ENCODE peak calls at places on chromosome 17, in ten cellular contexts. T is Panc1, M is BE2C, Z is ascending aorta, X is GM23338, I is colonic mucosa, C is psoas muscle, Y is K562, A is heart right ventricle, O is body of pancreas. G is an unnamed sample.
A peak's percentile ranks its signal among the peaks of the same experiment; 100 is the strongest.

GRCh38 chr17:57722704-57723043 is 22.4 kb downstream of the CCDC182 start:
- DNase-seq in T (no peak), M (no peak), Z (no peak), X (no peak), I (no peak), C (no peak), Y (no peak), A (no peak), O (no peak), G (no peak)

GRCh38 chr17:14198013-14198412 is 38.6 kb downstream of the CDRT15 start:
- DNase-seq in T (no peak), M (peak; percentile 59), Z (no peak), X (peak; percentile 56), I (no peak), C (no peak), Y (no peak), A (peak; percentile 30), O (peak; percentile 47), G (no peak)

GRCh38 chr17:51351890-51352289 is 91.5 kb downstream of the UTP18 start:
- DNase-seq in T (no peak), M (no peak), Z (no peak), X (no peak), I (no peak), C (no peak), Y (no peak), A (no peak), O (peak; percentile 12), G (no peak)

GRCh38 chr17:61411114-61411943 is 11.7 kb downstream of the TBX2 start:
- DNase-seq in T (no peak), M (peak; percentile 85), Z (peak; percentile 9), X (peak; percentile 70), I (peak; percentile 54), C (no peak), Y (no peak), A (peak; percentile 73), O (no peak), G (no peak)

GRCh38 chr17:42798011-42798382 is 507 bp downstream of the COA3 start:
- DNase-seq in T (no peak), M (no peak), Z (no peak), X (no peak), I (no peak), C (no peak), Y (no peak), A (no peak), O (no peak), G (no peak)

GRCh38 chr17:28760987-28761562 is 17.3 kb downstream of the TRAF4 start:
- DNase-seq in T (no peak), M (no peak), Z (no peak), X (peak; percentile 89), I (peak; percentile 75), C (peak; percentile 77), Y (no peak), A (peak; percentile 54), O (peak; percentile 81), G (no peak)

GRCh38 chr17:42051645-42052044 is 1.2 kb upstream of the C17orf113 start:
- DNase-seq in T (no peak), M (no peak), Z (no peak), X (no peak), I (no peak), C (no peak), Y (no peak), A (no peak), O (no peak), G (no peak)

GRCh38 chr17:45782889-45783592 is 1.1 kb upstream of the CRHR1 start:
- DNase-seq in T (no peak), M (peak; percentile 66), Z (no peak), X (peak; percentile 80), I (no peak), C (peak; percentile 35), Y (peak; percentile 28), A (no peak), O (no peak), G (no peak)

GRCh38 chr17:7839890-7840260 is 5.9 kb downstream of the KDM6B start:
- DNase-seq in T (no peak), M (no peak), Z (no peak), X (peak; percentile 14), I (no peak), C (no peak), Y (peak; percentile 37), A (no peak), O (no peak), G (no peak)

GRCh38 chr17:7841309-7841621 is 7.2 kb downstream of the KDM6B start:
- DNase-seq in T (no peak), M (peak; percentile 77), Z (no peak), X (no peak), I (no peak), C (no peak), Y (no peak), A (no peak), O (no peak), G (no peak)

GRCh38 chr17:7840875-7841274 is 6.9 kb downstream of the KDM6B start:
- DNase-seq in T (no peak), M (no peak), Z (no peak), X (no peak), I (no peak), C (no peak), Y (no peak), A (no peak), O (no peak), G (no peak)

GRCh38 chr17:7839199-7839889 is 5.3 kb downstream of the KDM6B start:
- DNase-seq in T (no peak), M (no peak), Z (no peak), X (no peak), I (peak; percentile 93), C (no peak), Y (peak; percentile 42), A (no peak), O (no peak), G (no peak)

DNA sequence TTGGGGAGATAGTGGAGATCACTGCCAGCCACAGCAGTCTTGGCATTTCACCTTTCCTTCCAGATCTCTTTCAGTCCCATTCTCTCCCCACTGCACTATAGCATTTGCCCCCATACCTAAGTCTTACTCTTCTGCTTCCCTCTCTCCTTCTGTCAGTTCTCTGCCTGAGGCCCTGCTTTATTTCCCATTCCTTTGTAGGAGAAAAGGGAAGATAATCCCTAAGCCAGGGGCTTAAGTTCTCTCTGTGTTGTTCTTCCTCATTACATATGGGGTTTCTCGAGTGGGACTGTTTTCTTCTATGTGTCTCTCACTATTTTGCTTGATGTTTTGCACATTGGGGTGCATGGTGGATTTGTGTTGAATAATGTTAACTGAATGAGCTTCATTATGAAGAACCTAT is 6.4 kb downstream of the KDM6B start:
- DNase-seq in T (no peak), M (no peak), Z (no peak), X (no peak), I (no peak), C (no peak), Y (no peak), A (no peak), O (no peak), G (no peak)
- H3K4me1 ChIP-seq in T (peaks cover 39% of the 10 kb centered on the region), M (peaks cover 2% of the 10 kb centered on the region), Z (peaks cover 39% of the 10 kb centered on the region), X (peaks cover 27% of the 10 kb centered on the region), I (peaks cover 44% of the 10 kb centered on the region), C (peaks cover 43% of the 10 kb centered on the region), Y (peaks cover 42% of the 10 kb centered on the region), A (peaks cover 65% of the 10 kb centered on the region), O (peaks cover 58% of the 10 kb centered on the region), G (peaks cover 68% of the 10 kb centered on the region)

GRCh38 chr17:32497431-32498205 is 10.8 kb downstream of the CDK5R1 start:
- DNase-seq in T (no peak), M (no peak), Z (no peak), X (peak; percentile 40), I (no peak), C (no peak), Y (no peak), A (no peak), O (no peak), G (no peak)
- TF ChIP-seq CTCF in T (no peak), M (no peak), Z (no peak), X (peak; percentile 55), I (no peak), C (peak; percentile 11), Y (peak; percentile 34), A (no peak), O (no peak), G (no peak)

DNA sequence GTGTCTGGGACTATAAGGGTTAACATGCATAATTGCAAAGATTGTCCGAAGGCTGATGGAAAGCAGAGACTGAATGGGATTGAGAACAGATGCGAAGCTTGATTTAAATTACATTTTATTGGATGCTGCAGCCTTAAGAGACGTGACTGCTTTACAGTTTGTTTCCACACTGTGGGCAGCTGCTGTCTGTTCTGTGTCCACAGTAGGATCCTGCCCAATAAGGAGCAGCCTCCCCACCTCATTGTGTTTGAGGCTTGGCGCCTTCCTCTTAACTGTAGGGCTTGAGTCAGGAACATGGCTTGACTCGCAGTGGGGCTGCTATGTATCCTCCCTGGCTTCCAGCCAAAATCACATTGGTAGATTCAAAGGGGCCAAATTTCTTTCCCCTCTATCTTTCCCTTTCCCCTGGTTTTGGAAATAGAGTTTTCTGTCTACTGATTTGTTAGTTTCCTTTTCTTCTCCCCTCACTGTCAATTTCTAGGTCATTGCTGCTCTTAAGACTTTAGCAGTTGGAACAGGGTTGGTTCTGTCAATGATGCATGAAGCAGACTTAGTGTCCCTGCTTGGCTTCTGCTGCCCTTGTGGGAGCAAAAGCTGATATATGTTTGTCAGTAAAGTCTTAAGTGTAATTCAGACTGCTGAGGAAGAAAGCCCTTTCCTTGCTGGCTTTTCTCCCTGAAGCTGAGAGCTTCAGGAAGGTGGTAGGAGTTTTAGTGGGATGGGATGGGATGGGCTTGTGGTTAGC is 5.1 kb upstream of the RARA start:
- DNase-seq in T (no peak), M (peak; percentile 75), Z (no peak), X (no peak), I (no peak), C (peak; percentile 27), Y (no peak), A (no peak), O (no peak), G (no peak)
- H3K4me1 ChIP-seq in T (peaks cover 54% of the 10 kb centered on the region), M (peaks cover 52% of the 10 kb centered on the region), Z (peaks cover 14% of the 10 kb centered on the region), X (peaks cover 36% of the 10 kb centered on the region), I (peaks cover 13% of the 10 kb centered on the region), C (peaks cover 47% of the 10 kb centered on the region), Y (peaks cover 29% of the 10 kb centered on the region), A (peaks cover 70% of the 10 kb centered on the region), O (peaks cover 4% of the 10 kb centered on the region), G (peaks cover 28% of the 10 kb centered on the region)

GRCh38 chr17:66260265-66260664 is 31.1 kb upstream of the APOH start:
- DNase-seq in T (no peak), M (no peak), Z (no peak), X (no peak), I (no peak), C (no peak), Y (no peak), A (no peak), O (no peak), G (no peak)

GRCh38 chr17:66255527-66255971 is 26.3 kb upstream of the APOH start:
- DNase-seq in T (no peak), M (no peak), Z (no peak), X (no peak), I (no peak), C (no peak), Y (no peak), A (no peak), O (no peak), G (no peak)

GRCh38 chr17:66250686-66251085 is 21.5 kb upstream of the APOH start:
- DNase-seq in T (no peak), M (no peak), Z (no peak), X (no peak), I (no peak), C (no peak), Y (no peak), A (no peak), O (no peak), G (no peak)

GRCh38 chr17:66260688-66261087 is 31.5 kb upstream of the APOH start:
- DNase-seq in T (no peak), M (no peak), Z (no peak), X (no peak), I (no peak), C (no peak), Y (no peak), A (no peak), O (no peak), G (no peak)

DNA sequence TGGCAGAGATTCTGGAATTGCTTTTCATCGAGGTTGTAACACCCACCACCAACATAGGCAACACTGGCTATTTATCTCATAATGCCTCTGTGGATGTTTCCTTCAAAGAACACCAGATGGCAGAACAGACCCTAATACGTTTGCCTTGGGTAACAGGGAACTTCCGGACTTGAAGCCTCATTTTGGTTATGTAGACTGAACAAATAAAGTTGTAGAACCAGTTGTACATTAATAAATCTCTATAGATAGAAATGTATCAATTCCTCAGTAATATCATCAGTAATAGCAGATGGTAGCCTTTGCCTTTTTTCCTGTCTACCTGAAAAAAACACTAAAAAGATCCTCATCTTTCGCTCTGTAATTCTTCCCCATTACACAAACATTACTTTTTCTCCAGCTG is 25.9 kb upstream of the APOH start:
- DNase-seq in T (no peak), M (peak; percentile 35), Z (no peak), X (peak; percentile 78), I (peak; percentile 44), C (no peak), Y (peak; percentile 80), A (peak; percentile 36), O (peak; percentile 61), G (peak; percentile 79)
- TF ChIP-seq CTCF in T (no peak), M (peak; percentile 86), Z (peak; percentile 77), X (peak; percentile 90), I (peak; percentile 62), C (peak; percentile 60), Y (peak; percentile 71), A (peak; percentile 82), O (peak; percentile 72), G (peak; percentile 91)